ENCODE peak calls at places on chromosome 17, in four cellular contexts. I is H1, E is HCT116, B is HepG2. J is an unnamed sample.

GRCh38 chr17:27591986-27592385 is 39.0 kb upstream of the LGALS9 start:
- DNase-seq in I (no peak), E (no peak), B (no peak), J (no peak)

GRCh38 chr17:40433551-40434384 is 9.5 kb upstream of the IGFBP4 start:
- DNase-seq in I (no peak), E (no peak), B (no peak), J (no peak)

GRCh38 chr17:33436321-33436720 is 143.2 kb upstream of the ASIC2 start:
- DNase-seq in I (no peak), E (no peak), B (no peak), J (no peak)

GRCh38 chr17:67503184-67503583 is 126.1 kb downstream of the PITPNC1 start:
- DNase-seq in I (no peak), E (peak; percentile 95), B (no peak), J (no peak)

GRCh38 chr17:76139801-76140660 is 1.0 kb downstream of the FOXJ1 start:
- DNase-seq in I (no peak), E (no peak), B (no peak), J (no peak)

GRCh38 chr17:29948460-29949185 is 7.2 kb downstream of the EFCAB5 start:
- DNase-seq in I (no peak), E (no peak), B (no peak), J (no peak)

GRCh38 chr17:61152898-61153297 is 246.7 kb upstream of the TBX2 start:
- DNase-seq in I (no peak), E (no peak), B (no peak), J (no peak)

GRCh38 chr17:74454197-74455024 is 12.0 kb upstream of the CD300A start:
- DNase-seq in I (no peak), E (peak; percentile 66), B (peak; percentile 80), J (no peak)

GRCh38 chr17:49401971-49402491 is 12.7 kb downstream of the PHB1 start:
- DNase-seq in I (no peak), E (no peak), B (no peak), J (no peak)

GRCh38 chr17:7259555-7259889 is 2.8 kb downstream of the CLDN7 start:
- DNase-seq in I (no peak), E (no peak), B (no peak), J (no peak)

GRCh38 chr17:1173456-1174370 is 6.1 kb downstream of the ABR start:
- DNase-seq in I (no peak), E (no peak), B (no peak), J (no peak)

GRCh38 chr17:45414997-45415881 is 17.4 kb downstream of the ARHGAP27 start:
- DNase-seq in I (no peak), E (no peak), B (no peak), J (peak; percentile 78)

GRCh38 chr17:82866521-82867214 is 26.8 kb upstream of the ZNF750 start:
- DNase-seq in I (no peak), E (no peak), B (no peak), J (no peak)

GRCh38 chr17:57927048-57927723 is 28.0 kb downstream of the CUEDC1 start:
- DNase-seq in I (no peak), E (no peak), B (no peak), J (peak; percentile 90)

GRCh38 chr17:38958756-38959155 is 8.4 kb downstream of the FBXO47 start:
- DNase-seq in I (no peak), E (no peak), B (no peak), J (peak; percentile 34)

GRCh38 chr17:32774286-32775084 is 102.4 kb downstream of the MYO1D start:
- DNase-seq in I (no peak), E (no peak), B (no peak), J (no peak)

GRCh38 chr17:67024736-67025135 is 19.6 kb upstream of the CACNG1 start:
- DNase-seq in I (no peak), E (no peak), B (no peak), J (no peak)

GRCh38 chr17:18182978-18183333 is 672 bp upstream of the ALKBH5 start:
- DNase-seq in I (no peak), E (no peak), B (no peak), J (peak; percentile 52)

GRCh38 chr17:4233668-4234258 is 30.0 kb downstream of the ANKFY1 start:
- DNase-seq in I (no peak), E (no peak), B (no peak), J (no peak)

GRCh38 chr17:58487589-58488427 is at the start of gene HSF5:
- DNase-seq in I (no peak), E (no peak), B (no peak), J (no peak)

GRCh38 chr17:3944485-3945388 is 19.5 kb downstream of the ATP2A3 start:
- DNase-seq in I (peak; percentile 50), E (peak; percentile 29), B (no peak), J (peak; percentile 39)

GRCh38 chr17:58302171-58302918 is 21.6 kb upstream of the MPO start:
- DNase-seq in I (no peak), E (no peak), B (no peak), J (no peak)

GRCh38 chr17:55774834-55775233 is 24.0 kb downstream of the PCTP start:
- DNase-seq in I (no peak), E (no peak), B (peak; percentile 50), J (no peak)

GRCh38 chr17:40615295-40615988 is 32.2 kb downstream of the SMARCE1 start:
- DNase-seq in I (peak; percentile 49), E (peak; percentile 69), B (peak; percentile 76), J (peak; percentile 95)

GRCh38 chr17:81049973-81050551 is 15.1 kb downstream of the BAIAP2 start:
- DNase-seq in I (no peak), E (peak; percentile 91), B (no peak), J (no peak)

GRCh38 chr17:29004081-29004692 is 1.6 kb downstream of the SEZ6 start:
- DNase-seq in I (no peak), E (no peak), B (no peak), J (peak; percentile 72)

GRCh38 chr17:8079291-8080207 is 8.0 kb downstream of the ALOX12B start:
- DNase-seq in I (peak; percentile 74), E (peak; percentile 72), B (peak; percentile 43), J (peak; percentile 69)

GRCh38 chr17:40315678-40316570 is 6.9 kb downstream of the RARA start:
- DNase-seq in I (no peak), E (no peak), B (no peak), J (peak; percentile 59)

GRCh38 chr17:59565171-59565958 is at the start of gene DHX40:
- DNase-seq in I (peak; percentile 79), E (peak; percentile 96), B (peak; percentile 82), J (peak; percentile 84)

DNA sequence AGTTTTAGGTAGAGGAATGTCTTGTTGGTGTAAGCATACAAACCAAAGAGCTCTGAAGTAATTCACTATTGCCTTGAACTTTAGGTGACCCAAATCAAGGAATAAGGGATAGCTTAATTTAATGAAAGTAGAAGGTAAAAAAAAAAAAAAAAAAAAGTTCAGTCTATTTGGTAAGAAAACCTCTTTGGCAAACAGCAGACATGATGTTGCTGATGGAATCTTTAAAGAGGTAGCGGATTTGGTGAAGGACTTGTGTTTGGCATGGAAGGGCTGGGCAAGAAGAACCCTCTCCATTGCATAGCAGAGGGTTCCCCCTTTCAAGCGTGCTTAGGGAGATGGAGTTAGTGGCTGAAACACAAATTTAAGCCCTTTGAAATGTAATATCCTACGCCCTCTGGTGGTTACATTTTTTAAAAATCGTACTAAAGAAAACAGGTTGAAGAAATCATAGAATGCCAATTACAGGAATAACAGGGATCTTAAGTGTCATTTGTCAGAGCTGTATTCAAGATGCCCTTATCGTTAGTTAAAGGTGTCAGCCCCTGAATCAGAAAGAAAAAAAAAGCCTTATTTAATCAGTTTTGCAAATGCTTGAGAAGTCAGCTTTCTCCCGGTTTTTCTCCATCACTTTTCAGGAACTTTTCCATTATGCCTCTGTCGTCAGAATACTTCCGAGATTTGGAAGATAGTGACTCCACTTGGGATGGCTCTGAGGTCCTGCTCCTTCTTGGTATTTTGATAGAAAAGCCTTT is 383.1 kb downstream of the KCNJ2 start:
- DNase-seq in I (no peak), E (peak; percentile 29), B (peak; percentile 15), J (peak; percentile 69)
- TF ChIP-seq JUND in I (no peak), E (no peak), B (no peak), J (no peak)

DNA sequence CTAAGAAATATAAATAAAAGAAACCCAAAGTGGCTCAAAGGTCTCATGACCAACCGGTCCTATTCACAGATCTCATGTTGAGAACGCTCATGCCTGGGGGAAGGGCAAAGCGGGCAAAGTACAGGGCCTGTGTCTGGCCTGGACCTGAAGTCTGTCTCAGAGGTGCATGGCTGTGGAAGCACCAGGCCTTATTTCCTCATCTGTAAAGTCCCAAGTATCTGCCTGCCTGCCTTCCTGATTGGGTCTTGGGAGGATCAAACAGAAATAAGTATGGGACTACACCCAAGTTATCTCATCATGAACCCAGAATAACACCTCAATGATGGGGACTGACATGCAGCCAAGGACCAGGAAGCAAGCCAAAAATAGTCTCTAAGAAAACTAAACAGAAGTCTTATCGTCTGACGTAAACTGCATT is 14.2 kb downstream of the AXIN2 start:
- DNase-seq in I (no peak), E (no peak), B (peak; percentile 75), J (no peak)
- TF ChIP-seq JUND in I (no peak), E (no peak), B (no peak), J (no peak)

GRCh38 chr17:78272914-78273258 is 41.5 kb downstream of the TMEM235 start:
- DNase-seq in I (no peak), E (no peak), B (no peak), J (no peak)

GRCh38 chr17:78271419-78272160 is 40.2 kb downstream of the TMEM235 start:
- DNase-seq in I (no peak), E (no peak), B (no peak), J (no peak)

GRCh38 chr17:78269893-78270490 is 38.6 kb downstream of the TMEM235 start:
- DNase-seq in I (no peak), E (no peak), B (no peak), J (no peak)

GRCh38 chr17:78273813-78274212 is 42.4 kb downstream of the TMEM235 start:
- DNase-seq in I (no peak), E (no peak), B (no peak), J (no peak)

DNA sequence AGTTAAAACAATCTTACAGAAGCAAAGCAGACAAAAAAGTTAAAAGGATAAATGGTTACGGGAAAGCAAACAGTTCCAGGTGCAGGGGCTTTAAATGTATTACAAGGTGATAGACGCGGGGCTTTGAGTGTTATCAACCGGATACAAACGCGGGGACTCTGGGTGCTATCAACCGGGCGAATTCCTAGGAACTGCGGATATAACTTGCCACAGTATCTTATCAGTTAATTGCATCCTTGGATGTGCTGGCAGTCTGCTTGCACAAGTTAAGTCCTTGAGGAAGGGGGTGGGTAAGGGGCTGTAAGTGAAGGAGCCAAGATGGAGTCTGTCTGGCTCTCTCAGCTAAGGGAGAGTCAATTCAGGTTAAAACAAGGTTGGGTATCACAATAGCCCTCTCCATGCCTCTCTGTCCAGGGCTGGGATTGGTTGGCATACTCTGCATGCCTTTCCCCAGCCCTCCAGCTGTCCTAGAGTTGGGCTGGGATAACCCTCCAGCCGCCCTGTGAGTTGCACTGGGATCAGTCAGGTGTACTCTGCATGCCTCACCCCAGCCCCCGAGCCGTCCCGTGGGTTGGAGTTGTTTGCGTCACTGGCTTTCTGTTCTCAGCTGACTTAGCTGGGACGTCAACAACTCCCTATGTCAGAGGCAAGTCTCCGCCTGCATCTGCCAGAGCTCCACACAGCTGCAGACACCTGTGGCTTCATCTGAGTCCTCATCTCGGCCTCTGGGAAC is 40.9 kb downstream of the TMEM235 start:
- DNase-seq in I (no peak), E (no peak), B (no peak), J (peak; percentile 81)
- TF ChIP-seq JUND in I (no peak), E (no peak), B (no peak), J (no peak)

GRCh38 chr17:34673516-34673915 is 94.1 kb downstream of the TMEM132E start:
- DNase-seq in I (no peak), E (no peak), B (no peak), J (peak; percentile 13)
- TF ChIP-seq JUND in I (no peak), E (no peak), B (no peak), J (no peak)

GRCh38 chr17:70332356-70332755 is 163.0 kb downstream of the KCNJ2 start:
- DNase-seq in I (no peak), E (no peak), B (no peak), J (no peak)
- TF ChIP-seq JUND in I (no peak), E (no peak), B (no peak), J (no peak)